ENCODE peak calls at places on chromosomes 7 and 10, in eight cellular contexts. Z is activated CD4-positive, alpha-beta T cell treated with anti-CD3 and anti-CD28 coated beads, Interleukin-2, amount 50 U/mL, for 1 hour; C is astrocyte of the spinal cord; O is C1 segment of cervical spinal cord; U is NCI-H2029 treated with DMSO at 0.1 percent for 48 hours; J is activated naive CD4-positive, alpha-beta T cell treated with anti-CD3 and anti-CD28 coated beads, Interleukin-2, amount 50 U/mL, for 16 hours; P is RWPE1; T is non-pigmented ciliary epithelial cell. A is an unnamed sample.

GRCh38 chr10:126242352-126243260 is 145.7 kb downstream of the ADAM12 start:
- DNase-seq in Z (no peak), C (peak; percentile 88), O (peak; percentile 37), U (peak; percentile 35), J (no peak), P (peak; percentile 22), T (peak; percentile 52), A (no peak)

GRCh38 chr7:110129159-110129558 is 961.8 kb upstream of the LRRN3 start:
- DNase-seq in Z (no peak), C (no peak), O (no peak), U (no peak), J (no peak), P (no peak), T (no peak), A (no peak)

GRCh38 chr10:28839600-28840007 is 162.3 kb downstream of the BAMBI start:
- DNase-seq in Z (no peak), C (peak; percentile 19), O (no peak), U (peak; percentile 57), J (no peak), P (no peak), T (peak; percentile 45), A (peak; percentile 92)

GRCh38 chr7:101673951-101674350 is 44.9 kb upstream of the MYL10 start:
- DNase-seq in Z (no peak), C (no peak), O (no peak), U (no peak), J (no peak), P (peak; percentile 69), T (no peak), A (peak; percentile 45)

GRCh38 chr7:22821702-22822485 is 755 bp downstream of the TOMM7 start:
- DNase-seq in Z (no peak), C (peak; percentile 8), O (no peak), U (no peak), J (no peak), P (no peak), T (no peak), A (peak; percentile 14)

GRCh38 chr7:50793115-50793946 is 10.6 kb upstream of the GRB10 start:
- DNase-seq in Z (peak; percentile 19), C (peak; percentile 73), O (peak; percentile 45), U (no peak), J (peak; percentile 33), P (peak; percentile 74), T (no peak), A (peak; percentile 37)

GRCh38 chr10:99976886-99977391 is 32.8 kb downstream of the DNMBP start:
- DNase-seq in Z (no peak), C (peak; percentile 96), O (no peak), U (no peak), J (no peak), P (peak; percentile 97), T (peak; percentile 90), A (peak; percentile 87)

GRCh38 chr7:94049615-94050014 is 45.5 kb upstream of the BET1 start:
- DNase-seq in Z (no peak), C (no peak), O (no peak), U (no peak), J (no peak), P (no peak), T (no peak), A (no peak)

GRCh38 chr10:101464082-101464481 is 110.1 kb downstream of the BTRC start:
- DNase-seq in Z (no peak), C (no peak), O (no peak), U (no peak), J (no peak), P (no peak), T (no peak), A (no peak)

GRCh38 chr7:35781200-35781701 is 19.6 kb upstream of the SEPTIN7 start:
- DNase-seq in Z (no peak), C (no peak), O (no peak), U (no peak), J (no peak), P (no peak), T (no peak), A (no peak)

GRCh38 chr10:79137826-79138225 is 69.1 kb downstream of the ZMIZ1 start:
- DNase-seq in Z (peak; percentile 13), C (peak; percentile 51), O (no peak), U (no peak), J (no peak), P (no peak), T (no peak), A (peak; percentile 84)

GRCh38 chr7:93055543-93056107 is 62.2 kb downstream of the SAMD9 start:
- DNase-seq in Z (no peak), C (peak; percentile 60), O (no peak), U (peak; percentile 46), J (no peak), P (peak; percentile 49), T (no peak), A (peak; percentile 30)

GRCh38 chr7:95527033-95527775 is 41.5 kb downstream of the ASB4 start:
- DNase-seq in Z (no peak), C (peak; percentile 54), O (peak; percentile 63), U (peak; percentile 65), J (no peak), P (peak; percentile 80), T (peak; percentile 6), A (peak; percentile 68)

GRCh38 chr10:35300063-35300699 is 36.1 kb upstream of the CCNY start:
- DNase-seq in Z (no peak), C (peak; percentile 55), O (peak; percentile 31), U (no peak), J (no peak), P (peak; percentile 79), T (peak; percentile 8), A (peak; percentile 91)

GRCh38 chr7:148485618-148486017 is 104.9 kb upstream of the C7orf33 start:
- DNase-seq in Z (no peak), C (peak; percentile 6), O (no peak), U (no peak), J (no peak), P (no peak), T (no peak), A (no peak)

GRCh38 chr10:108365541-108365940 is 1201.0 kb upstream of the SORCS1 start:
- DNase-seq in Z (no peak), C (no peak), O (no peak), U (no peak), J (no peak), P (no peak), T (no peak), A (no peak)

GRCh38 chr7:101832205-101832631 is 14.8 kb downstream of the CUX1 start:
- DNase-seq in Z (no peak), C (no peak), O (no peak), U (no peak), J (no peak), P (no peak), T (no peak), A (no peak)

GRCh38 chr10:123967626-123968243 is 76.1 kb upstream of the CPXM2 start:
- DNase-seq in Z (peak; percentile 17), C (peak; percentile 43), O (peak; percentile 69), U (no peak), J (peak; percentile 31), P (peak; percentile 85), T (no peak), A (peak; percentile 14)

GRCh38 chr10:108980869-108981268 is 942.4 kb downstream of the XPNPEP1 start:
- DNase-seq in Z (no peak), C (no peak), O (no peak), U (no peak), J (no peak), P (no peak), T (no peak), A (no peak)

GRCh38 chr10:130866857-130867256 is 444.7 kb downstream of the TCERG1L start:
- DNase-seq in Z (no peak), C (no peak), O (no peak), U (no peak), J (no peak), P (no peak), T (no peak), A (no peak)

GRCh38 chr10:131174211-131174565 is 137.3 kb downstream of the TCERG1L start:
- DNase-seq in Z (no peak), C (no peak), O (no peak), U (no peak), J (no peak), P (no peak), T (no peak), A (no peak)

GRCh38 chr7:84021292-84021898 is 173.2 kb downstream of the SEMA3A start:
- DNase-seq in Z (no peak), C (peak; percentile 32), O (no peak), U (no peak), J (no peak), P (no peak), T (no peak), A (peak; percentile 6)

GRCh38 chr10:96470108-96470743 is 43.5 kb downstream of the TLL2 start:
- DNase-seq in Z (peak; percentile 5), C (peak; percentile 29), O (peak; percentile 36), U (no peak), J (peak; percentile 14), P (peak; percentile 63), T (no peak), A (peak; percentile 27)

GRCh38 chr10:91604936-91605534 is 27.8 kb downstream of the PPP1R3C start:
- DNase-seq in Z (no peak), C (peak; percentile 82), O (no peak), U (no peak), J (no peak), P (peak; percentile 81), T (no peak), A (peak; percentile 55)

GRCh38 chr10:9869185-9869584 is 1148.5 kb upstream of the CELF2 start:
- DNase-seq in Z (no peak), C (no peak), O (no peak), U (no peak), J (no peak), P (no peak), T (no peak), A (no peak)

GRCh38 chr7:25863727-25864116 is 288.3 kb upstream of the NFE2L3 start:
- DNase-seq in Z (no peak), C (no peak), O (no peak), U (no peak), J (no peak), P (no peak), T (no peak), A (no peak)

GRCh38 chr10:14601872-14602725 is 172.6 kb downstream of the FAM107B start:
- DNase-seq in Z (peak; percentile 57), C (peak; percentile 62), O (no peak), U (no peak), J (peak; percentile 54), P (peak; percentile 62), T (peak; percentile 65), A (peak; percentile 85)

GRCh38 chr10:122267849-122268737 is 3.0 kb upstream of the BTBD16 start:
- DNase-seq in Z (peak; percentile 38), C (peak; percentile 29), O (peak; percentile 36), U (no peak), J (peak; percentile 34), P (peak; percentile 78), T (no peak), A (peak; percentile 29)

GRCh38 chr10:91797874-91798735 is at the start of gene TNKS2:
- DNase-seq in Z (peak; percentile 89), C (peak; percentile 96), O (peak; percentile 96), U (peak; percentile 23), J (peak; percentile 90), P (peak; percentile 97), T (peak; percentile 38), A (peak; percentile 77)

GRCh38 chr7:130275826-130276291 is 9.2 kb downstream of the CPA2 start:
- DNase-seq in Z (no peak), C (no peak), O (no peak), U (no peak), J (no peak), P (peak; percentile 72), T (no peak), A (peak; percentile 41)

GRCh38 chr10:64505496-64505895 is 984.3 kb downstream of the REEP3 start:
- DNase-seq in Z (no peak), C (no peak), O (no peak), U (no peak), J (no peak), P (no peak), T (no peak), A (peak; percentile 71)

GRCh38 chr10:4850400-4850799 is 24.4 kb downstream of the AKR1E2 start:
- DNase-seq in Z (no peak), C (no peak), O (no peak), U (no peak), J (no peak), P (no peak), T (no peak), A (no peak)

GRCh38 chr10:24008164-24009066 is 200.5 kb upstream of the KIAA1217 start:
- DNase-seq in Z (no peak), C (peak; percentile 87), O (no peak), U (no peak), J (no peak), P (peak; percentile 58), T (peak; percentile 70), A (peak; percentile 39)

GRCh38 chr7:20331231-20331880 is 656 bp downstream of the ITGB8 start:
- DNase-seq in Z (no peak), C (peak; percentile 62), O (peak; percentile 89), U (no peak), J (peak; percentile 11), P (no peak), T (no peak), A (peak; percentile 46)